ENCODE peak calls at places on chromosome 19, in six cellular contexts. K, A, D, P, N and M are unnamed samples.

GRCh38 chr19:6720369-6721112 is at the start of gene C3:
- DNase-seq in K (peak), D (no peak), N (no peak), P (peak), A (peak), M (no peak)

GRCh38 chr19:36060430-36060829 is 5.7 kb downstream of the WDR62 start:
- DNase-seq in P (no peak), N (peak), D (peak), K (peak), A (peak), M (peak)

GRCh38 chr19:16328824-16329482 is 4.3 kb downstream of the KLF2 start:
- DNase-seq in D (no peak), A (no peak), K (no peak), N (no peak), P (no peak), M (no peak)

GRCh38 chr19:5154129-5154798 is 185.4 kb downstream of the KDM4B start:
- DNase-seq in N (peak), K (peak), A (peak), D (peak), P (no peak), M (peak)

GRCh38 chr19:3683866-3684816 is 16.1 kb downstream of the PIP5K1C start:
- DNase-seq in D (peak), P (no peak), A (peak), N (no peak), K (no peak), M (peak)

GRCh38 chr19:5913739-5914357 is at the start of gene CAPS:
- DNase-seq in A (peak), P (peak), D (no peak), N (no peak), K (no peak), M (no peak)

GRCh38 chr19:8466018-8466417 is 21.2 kb downstream of the HNRNPM start:
- DNase-seq in A (no peak), D (no peak), K (no peak), N (no peak), P (no peak), M (no peak)

GRCh38 chr19:30091456-30091855 is 149.4 kb downstream of the URI1 start:
- DNase-seq in N (no peak), K (no peak), D (no peak), P (no peak), A (no peak), M (peak)

GRCh38 chr19:31438401-31439269 is 89.4 kb upstream of the TSHZ3 start:
- DNase-seq in A (no peak), D (no peak), K (no peak), N (no peak), P (no peak), M (no peak)

GRCh38 chr19:6271721-6272410 is 7.9 kb downstream of the MLLT1 start:
- DNase-seq in K (peak), A (peak), N (peak), D (no peak), P (peak), M (no peak)

GRCh38 chr19:6062961-6063575 is 47.2 kb downstream of the RFX2 start:
- DNase-seq in N (no peak), D (no peak), K (peak), P (no peak), A (no peak), M (no peak)

GRCh38 chr19:44891016-44891882 is at the start of gene TOMM40:
- DNase-seq in P (no peak), K (no peak), A (no peak), N (peak), D (no peak), M (peak)

GRCh38 chr19:11949201-11949600 is 15.6 kb upstream of the ZNF763 start:
- DNase-seq in P (no peak), N (no peak), K (no peak), D (no peak), A (peak), M (no peak)

GRCh38 chr19:55070755-55071502 is 4.7 kb upstream of the EPS8L1 start:
- DNase-seq in D (no peak), K (no peak), P (no peak), N (no peak), A (peak), M (no peak)

GRCh38 chr19:3656073-3656746 is 29.6 kb upstream of the CACTIN start:
- DNase-seq in P (no peak), N (no peak), K (no peak), A (peak), D (no peak), M (peak)

GRCh38 chr19:584240-585001 is 5.3 kb upstream of the HCN2 start:
- DNase-seq in K (peak), N (peak), P (no peak), A (peak), D (peak), M (peak)

GRCh38 chr19:51687791-51688664 is 5.1 kb upstream of the SPACA6 start:
- DNase-seq in N (peak), A (peak), P (peak), K (peak), D (peak), M (peak)

GRCh38 chr19:16040642-16041041 is 35.7 kb upstream of the TPM4 start:
- DNase-seq in A (peak), K (no peak), D (no peak), N (no peak), P (no peak), M (no peak)

GRCh38 chr19:47891923-47892666 is 6.0 kb upstream of the SULT2A1 start:
- DNase-seq in A (no peak), D (no peak), K (no peak), P (no peak), N (no peak), M (no peak)

GRCh38 chr19:48631254-48631653 is 5.9 kb downstream of the DBP start:
- DNase-seq in P (no peak), A (no peak), K (no peak), D (no peak), N (no peak), M (no peak)

GRCh38 chr19:11208526-11209471 is 11.5 kb upstream of the KANK2 start:
- DNase-seq in P (no peak), K (no peak), D (no peak), A (no peak), N (no peak), M (peak)

GRCh38 chr19:53865523-53865917 is 2.2 kb upstream of the MYADM start:
- DNase-seq in P (no peak), D (no peak), K (no peak), N (no peak), A (peak), M (no peak)

GRCh38 chr19:56933014-56933705 is 92.6 kb upstream of the PEG3 start:
- DNase-seq in D (no peak), K (no peak), A (no peak), N (no peak), P (no peak), M (no peak)

GRCh38 chr19:35155441-35155840 is 906 bp downstream of the FXYD5 start:
- DNase-seq in K (no peak), D (peak), P (no peak), N (no peak), A (no peak), M (peak)

GRCh38 chr19:8655340-8655709 is 24.9 kb downstream of the NFILZ start:
- DNase-seq in K (no peak), N (no peak), A (no peak), P (no peak), D (peak), M (no peak)

GRCh38 chr19:54345938-54346386 is 7.0 kb upstream of the LILRA4 start:
- DNase-seq in P (peak), N (no peak), A (no peak), K (no peak), D (peak), M (no peak)

GRCh38 chr19:48858984-48859710 is 9.3 kb downstream of the PLEKHA4 start:
- DNase-seq in A (no peak), D (peak), P (no peak), N (peak), K (no peak), M (peak)

GRCh38 chr19:45161715-45162463 is 1.1 kb upstream of the NKPD1 start:
- DNase-seq in D (no peak), K (no peak), P (no peak), A (peak), N (peak), M (peak)

GRCh38 chr19:29623726-29624488 is 17.8 kb downstream of the POP4 start:
- DNase-seq in D (no peak), P (no peak), N (no peak), K (no peak), A (no peak), M (no peak)

GRCh38 chr19:44820648-44821609 is 12.0 kb downstream of the BCAM start:
- DNase-seq in P (peak), K (peak), A (peak), D (no peak), N (no peak), M (no peak)

GRCh38 chr19:39679056-39679790 is 23.5 kb downstream of the LGALS16 start:
- DNase-seq in P (no peak), N (no peak), D (peak), K (no peak), A (no peak), M (no peak)

GRCh38 chr19:40687525-40688016 is 2.9 kb downstream of the NUMBL start:
- DNase-seq in D (peak), P (peak), K (peak), N (no peak), A (peak), M (no peak)

GRCh38 chr19:507286-508203 is at the start of gene TPGS1:
- DNase-seq in A (peak), N (peak), P (peak), D (peak), K (peak), M (peak)

GRCh38 chr19:4715529-4716221 is 8.0 kb downstream of the DPP9 start:
- DNase-seq in K (no peak), A (no peak), D (no peak), P (peak), N (no peak), M (no peak)

GRCh38 chr19:23996549-23996948 is 81.9 kb downstream of the ZNF726 start:
- DNase-seq in P (no peak), N (peak), D (no peak), A (peak), K (no peak), M (no peak)

GRCh38 chr19:8001995-8002849 is 3.2 kb downstream of the ELAVL1 start:
- DNase-seq in A (peak), P (peak), K (peak), D (peak), N (peak), M (peak)

GRCh38 chr19:7932276-7932929 is 6.5 kb upstream of the CTXN1 start:
- DNase-seq in D (no peak), N (no peak), A (no peak), P (no peak), K (no peak), M (no peak)

GRCh38 chr19:43751466-43752220 is 3.1 kb downstream of the SMG9 start:
- DNase-seq in A (peak), N (no peak), K (no peak), P (no peak), D (no peak), M (no peak)
- TF ChIP-seq CTCF in A (no peak), N (no peak), K (no peak), P (no peak), D (no peak), M (no peak)

GRCh38 chr19:33408116-33408515 is 34.6 kb downstream of the CEBPG start:
- DNase-seq in P (no peak), D (no peak), N (no peak), K (no peak), A (no peak), M (peak)

GRCh38 chr19:33405491-33406461 is 32.3 kb downstream of the CEBPG start:
- DNase-seq in A (no peak), P (peak), D (peak), N (no peak), K (peak), M (peak)

GRCh38 chr19:33407716-33408115 is 34.2 kb downstream of the CEBPG start:
- DNase-seq in N (no peak), A (no peak), P (no peak), K (no peak), D (no peak), M (peak)

GRCh38 chr19:33406521-33407139 is 33.1 kb downstream of the CEBPG start:
- DNase-seq in D (peak), P (peak), K (peak), A (peak), N (peak), M (peak)

DNA sequence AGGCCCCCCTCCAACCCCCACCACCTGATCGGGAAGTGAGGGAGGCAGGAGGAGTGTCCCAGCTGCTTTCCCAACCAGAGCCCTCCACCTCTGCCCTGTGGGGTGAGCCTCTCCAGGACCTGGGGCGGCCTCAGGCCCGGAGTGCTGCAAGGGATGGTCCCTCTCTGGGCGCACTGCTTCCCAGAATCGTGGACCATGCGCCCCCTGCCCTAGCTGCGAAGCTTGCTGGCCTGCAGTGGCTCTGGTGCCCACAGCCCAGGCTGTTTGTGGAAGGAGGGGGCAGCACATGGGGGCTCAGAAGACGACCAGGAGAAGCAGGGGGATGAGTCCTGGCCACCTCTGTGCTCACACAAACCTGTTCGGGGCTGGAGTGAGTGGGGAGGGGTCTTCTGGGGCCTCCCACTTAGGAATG is 33.6 kb downstream of the CEBPG start:
- DNase-seq in D (no peak), N (peak), P (no peak), K (no peak), A (no peak), M (no peak)
- TF ChIP-seq CTCF in D (no peak), N (no peak), P (no peak), K (no peak), A (no peak), M (peak)

GRCh38 chr19:19404879-19405860 is at the start of gene GATAD2A:
- DNase-seq in A (peak), K (peak), P (peak), D (peak), N (peak), M (peak)
- TF ChIP-seq CTCF in A (no peak), K (peak), P (peak), D (peak), N (no peak), M (no peak)

GRCh38 chr19:12990447-12990846 is 4.8 kb upstream of the NFIX start:
- DNase-seq in K (no peak), N (no peak), D (no peak), P (no peak), A (no peak), M (no peak)

GRCh38 chr19:12993562-12993961 is 1.7 kb upstream of the NFIX start:
- DNase-seq in D (no peak), A (no peak), K (no peak), N (no peak), P (no peak), M (no peak)

GRCh38 chr19:12992729-12993128 is 2.5 kb upstream of the NFIX start:
- DNase-seq in D (no peak), K (no peak), P (no peak), A (no peak), N (no peak), M (no peak)

GRCh38 chr19:12991296-12991695 is 4.0 kb upstream of the NFIX start:
- DNase-seq in D (no peak), K (no peak), N (no peak), A (no peak), P (no peak), M (no peak)

DNA sequence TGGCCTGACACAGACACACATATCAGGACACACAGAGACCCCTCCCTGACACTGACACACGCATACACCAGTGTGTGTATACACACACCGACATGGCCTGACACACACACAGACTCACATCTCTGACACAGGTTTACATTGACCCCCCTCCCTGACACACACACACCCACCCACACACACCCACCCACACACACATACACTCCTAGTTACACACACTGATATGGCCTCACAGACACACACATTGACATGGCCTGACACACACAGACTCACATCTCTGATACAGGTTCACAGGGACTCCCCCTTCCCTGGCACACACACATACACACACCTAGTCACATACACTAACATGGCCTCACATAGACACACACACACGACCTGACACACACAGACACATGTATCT is 4.4 kb upstream of the NFIX start:
- DNase-seq in P (no peak), A (no peak), K (no peak), D (no peak), N (no peak), M (no peak)
- TF ChIP-seq CTCF in P (no peak), A (no peak), K (no peak), D (no peak), N (no peak), M (no peak)

GRCh38 chr19:41999878-42000208 is 5.8 kb upstream of the ATP1A3 start:
- DNase-seq in N (no peak), D (no peak), A (no peak), P (no peak), K (no peak), M (no peak)

GRCh38 chr19:41999071-41999877 is 5.2 kb upstream of the ATP1A3 start:
- DNase-seq in N (peak), D (no peak), K (no peak), A (no peak), P (no peak), M (peak)

GRCh38 chr19:41997121-41997850 is 3.3 kb upstream of the ATP1A3 start:
- DNase-seq in P (no peak), D (peak), K (no peak), A (peak), N (peak), M (peak)

GRCh38 chr19:41997851-41998229 is 3.8 kb upstream of the ATP1A3 start:
- DNase-seq in K (no peak), D (no peak), N (peak), A (no peak), P (no peak), M (peak)

DNA sequence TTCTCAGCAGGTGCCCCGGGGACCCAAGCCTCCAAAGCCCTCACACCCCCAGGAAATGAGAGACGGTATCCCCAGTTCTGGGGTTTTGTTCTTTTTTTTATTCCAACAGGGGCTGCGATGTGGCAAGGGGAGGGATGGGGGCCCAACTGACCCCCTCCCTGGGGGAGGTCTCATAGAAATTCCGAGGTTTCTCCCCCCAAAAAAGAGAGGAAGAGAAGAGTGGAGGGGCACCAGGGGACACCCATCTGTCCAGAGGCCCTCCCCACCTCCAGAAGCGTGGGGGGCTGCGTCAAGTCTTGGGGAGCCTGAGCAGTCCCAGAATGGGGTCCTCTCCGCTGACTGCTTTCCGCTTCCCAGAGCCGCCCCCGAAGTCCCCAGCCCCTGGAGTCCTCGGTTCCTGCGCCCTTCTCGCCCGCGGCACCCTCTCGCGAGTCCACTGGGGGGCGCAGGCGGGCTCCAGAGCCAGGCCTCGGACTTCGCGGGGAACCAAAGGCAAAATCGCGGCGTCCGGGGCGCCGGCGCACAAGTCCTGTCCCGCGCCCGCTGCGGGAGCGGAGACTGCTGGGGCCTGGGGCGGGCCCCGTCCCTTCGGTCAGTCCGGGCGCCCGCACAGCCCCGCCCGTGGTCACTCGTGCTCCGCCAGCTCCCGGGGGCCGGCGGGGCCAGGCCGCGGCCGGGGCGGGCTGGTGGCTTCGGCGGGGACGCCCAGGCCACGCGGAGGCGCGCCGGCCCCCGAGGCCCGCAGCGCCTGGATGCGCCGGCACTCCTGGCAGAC is 4.4 kb upstream of the ATP1A3 start:
- DNase-seq in P (no peak), D (peak), K (no peak), N (peak), A (peak), M (peak)
- TF ChIP-seq CTCF in P (peak), D (peak), K (no peak), N (peak), A (peak), M (peak)

GRCh38 chr19:19562665-19563347 is 24.7 kb downstream of the CILP2 start:
- DNase-seq in D (no peak), A (no peak), N (no peak), K (no peak), P (no peak), M (no peak)
- TF ChIP-seq CTCF in D (peak), A (no peak), N (no peak), K (no peak), P (no peak), M (no peak)